ENCODE peak calls at places on chromosomes 12 and 14, in eight cellular contexts. C is HCT116, D is OCI-LY7, U is neural progenitor cell, S is SK-N-SH, J is GM23338, K is MM.1S, R is PC-3. Q is an unnamed sample.
A peak's percentile ranks its signal among the peaks of the same experiment; 100 is the strongest.

GRCh38 chr12:29556363-29556762 is 58.9 kb upstream of the OVCH1 start:
- DNase-seq in C (no peak), D (no peak), U (no peak), S (no peak), J (no peak), K (no peak), R (no peak), Q (no peak)

GRCh38 chr14:34874386-34875030 is 652 bp downstream of the BAZ1A start:
- DNase-seq in C (no peak), D (peak; percentile 70), U (peak; percentile 88), S (peak; percentile 86), J (peak; percentile 79), K (peak; percentile 49), R (peak; percentile 48), Q (peak; percentile 79)

GRCh38 chr12:124898200-124898950 is 16.1 kb downstream of the UBC start:
- DNase-seq in C (no peak), D (peak; percentile 86), U (peak; percentile 45), S (peak; percentile 81), J (peak; percentile 88), K (peak; percentile 58), R (peak; percentile 69), Q (peak; percentile 71)

GRCh38 chr12:131643581-131644452 is 67.1 kb upstream of the SFSWAP start:
- DNase-seq in C (no peak), D (no peak), U (no peak), S (no peak), J (no peak), K (no peak), R (no peak), Q (no peak)

GRCh38 chr12:32027684-32028355 is 68.6 kb downstream of the RESF1 start:
- DNase-seq in C (no peak), D (peak; percentile 37), U (no peak), S (no peak), J (no peak), K (no peak), R (no peak), Q (no peak)

GRCh38 chr14:76376001-76376404 is at the start of gene ESRRB:
- DNase-seq in C (peak; percentile 65), D (no peak), U (peak; percentile 74), S (peak; percentile 54), J (peak; percentile 84), K (no peak), R (no peak), Q (peak; percentile 18)

GRCh38 chr12:45232771-45233372 is 17.0 kb downstream of the ANO6 start:
- DNase-seq in C (peak; percentile 89), D (no peak), U (no peak), S (no peak), J (peak; percentile 83), K (no peak), R (peak; percentile 96), Q (peak; percentile 99)

GRCh38 chr14:54410215-54410614 is 13.4 kb downstream of the CDKN3 start:
- DNase-seq in C (no peak), D (no peak), U (no peak), S (no peak), J (no peak), K (no peak), R (no peak), Q (no peak)

GRCh38 chr12:16545836-16546235 is 60.1 kb downstream of the LMO3 start:
- DNase-seq in C (no peak), D (no peak), U (no peak), S (no peak), J (no peak), K (no peak), R (no peak), Q (no peak)

GRCh38 chr14:100017578-100017977 is 47.6 kb upstream of the EVL start:
- DNase-seq in C (no peak), D (no peak), U (no peak), S (no peak), J (no peak), K (no peak), R (no peak), Q (peak; percentile 46)

GRCh38 chr12:124493809-124494750 is 73.3 kb downstream of the NCOR2 start:
- DNase-seq in C (no peak), D (peak; percentile 23), U (no peak), S (no peak), J (no peak), K (no peak), R (no peak), Q (no peak)

GRCh38 chr14:59705245-59705644 is 128.6 kb upstream of the CCDC175 start:
- DNase-seq in C (no peak), D (no peak), U (no peak), S (no peak), J (no peak), K (no peak), R (no peak), Q (no peak)

GRCh38 chr12:47377414-47378221 is 297.9 kb upstream of the AMIGO2 start:
- DNase-seq in C (no peak), D (no peak), U (no peak), S (no peak), J (no peak), K (no peak), R (peak; percentile 78), Q (peak; percentile 99)

GRCh38 chr14:81137316-81137715 is 83.4 kb downstream of the GTF2A1 start:
- DNase-seq in C (no peak), D (no peak), U (no peak), S (peak; percentile 24), J (no peak), K (no peak), R (peak; percentile 64), Q (peak; percentile 94)

GRCh38 chr12:104998423-104999346 is 12.6 kb downstream of the NOPCHAP1 start:
- DNase-seq in C (no peak), D (no peak), U (no peak), S (no peak), J (no peak), K (peak; percentile 71), R (no peak), Q (no peak)

GRCh38 chr12:122871851-122872785 is 23.8 kb downstream of the VPS37B start:
- DNase-seq in C (no peak), D (peak; percentile 75), U (peak; percentile 96), S (peak; percentile 74), J (peak; percentile 100), K (peak; percentile 49), R (peak; percentile 58), Q (peak; percentile 90)

GRCh38 chr12:42584539-42585174 is 4.9 kb downstream of the PRICKLE1 start:
- DNase-seq in C (no peak), D (no peak), U (no peak), S (peak; percentile 24), J (no peak), K (no peak), R (no peak), Q (peak; percentile 17)

GRCh38 chr14:103724116-103724515 is 8.5 kb downstream of the ZFYVE21 start:
- DNase-seq in C (no peak), D (no peak), U (no peak), S (peak; percentile 56), J (no peak), K (no peak), R (no peak), Q (peak; percentile 74)

GRCh38 chr12:21073822-21074460 is 57.1 kb upstream of the SLCO1B1 start:
- DNase-seq in C (peak; percentile 93), D (no peak), U (peak; percentile 1), S (no peak), J (peak; percentile 5), K (no peak), R (peak; percentile 32), Q (peak; percentile 46)

GRCh38 chr14:36279306-36280244 is 40.9 kb downstream of the MBIP start:
- DNase-seq in C (no peak), D (no peak), U (peak; percentile 81), S (no peak), J (peak; percentile 68), K (no peak), R (no peak), Q (no peak)

GRCh38 chr12:70741266-70741665 is 104.0 kb upstream of the PTPRB start:
- DNase-seq in C (no peak), D (no peak), U (no peak), S (no peak), J (no peak), K (no peak), R (no peak), Q (no peak)
- H3K27ac ChIP-seq in C (no peak overlapping the region), D (no peak overlapping the region), U (no peak overlapping the region), S (no peak overlapping the region), J (no peak overlapping the region), K (no peak overlapping the region), R (no peak overlapping the region), Q (no peak overlapping the region)

GRCh38 chr14:24279301-24280186 is 8.1 kb upstream of the RABGGTA start:
- DNase-seq in C (no peak), D (peak; percentile 19), U (no peak), S (peak; percentile 67), J (no peak), K (no peak), R (peak; percentile 56), Q (peak; percentile 51)
- TF ChIP-seq EZH2phosphoT487 in C (no peak), D (no peak), U (no peak), S (no peak), J (no peak), K (no peak), R (no peak), Q (no peak)

GRCh38 chr12:57139796-57140649 is 7.4 kb downstream of the LRP1-AS start:
- DNase-seq in C (no peak), D (no peak), U (no peak), S (no peak), J (no peak), K (no peak), R (no peak), Q (peak; percentile 71)
- H3K27ac ChIP-seq in C (no peak overlapping the region), D (no peak overlapping the region), U (no peak overlapping the region), S (no peak overlapping the region), J (no peak overlapping the region), K (no peak overlapping the region), R (no peak overlapping the region), Q (peak overlapping the region; percentile 89)

GRCh38 chr12:109016016-109016415 is 4.9 kb downstream of the SVOP start:
- DNase-seq in C (no peak), D (no peak), U (no peak), S (no peak), J (no peak), K (no peak), R (no peak), Q (no peak)

GRCh38 chr12:109016978-109017377 is 3.9 kb downstream of the SVOP start:
- DNase-seq in C (no peak), D (no peak), U (no peak), S (no peak), J (no peak), K (no peak), R (no peak), Q (no peak)

GRCh38 chr12:109018276-109018675 is 2.6 kb downstream of the SVOP start:
- DNase-seq in C (no peak), D (no peak), U (peak; percentile 11), S (no peak), J (no peak), K (no peak), R (no peak), Q (no peak)

GRCh38 chr12:109020136-109020535 is 732 bp downstream of the SVOP start:
- DNase-seq in C (no peak), D (no peak), U (no peak), S (peak; percentile 25), J (no peak), K (no peak), R (no peak), Q (no peak)

DNA sequence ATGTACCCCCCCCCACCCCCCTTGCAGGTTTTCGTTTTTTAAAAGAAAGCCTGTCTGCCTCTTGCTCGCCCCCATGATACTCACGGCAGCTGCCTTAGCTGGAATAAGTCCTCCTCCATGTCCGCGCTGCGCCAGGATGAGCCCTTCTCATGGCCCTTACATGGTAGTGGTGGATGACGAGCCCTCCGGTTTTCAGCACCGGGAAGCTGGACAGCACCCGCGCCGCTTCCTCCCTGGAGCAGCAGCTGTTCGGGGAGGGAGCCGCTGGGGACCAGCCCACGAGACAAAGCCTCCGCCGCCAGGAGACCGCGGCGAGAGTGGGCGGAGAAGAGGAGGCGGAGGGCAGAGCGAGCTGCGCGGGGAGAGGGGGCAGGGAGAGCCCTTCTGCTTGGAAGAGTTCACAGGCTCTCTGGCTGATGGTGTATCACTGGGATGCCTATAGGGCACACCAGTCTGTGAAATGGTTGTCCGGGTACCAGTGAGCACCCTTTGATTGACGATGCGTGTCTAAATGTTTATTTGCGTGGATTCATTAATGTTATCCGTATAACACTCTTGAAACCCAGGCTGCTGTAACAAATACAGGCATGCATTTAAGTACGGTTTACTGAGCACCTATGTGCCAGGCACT is at the start of gene SVOP:
- DNase-seq in C (peak; percentile 29), D (no peak), U (peak; percentile 97), S (peak; percentile 85), J (peak; percentile 95), K (peak; percentile 39), R (peak; percentile 79), Q (peak; percentile 78)
- TF ChIP-seq EZH2phosphoT487 in C (no peak), D (no peak), U (no peak), S (no peak), J (no peak), K (no peak), R (no peak), Q (no peak)